ENCODE peak calls at places on chromosomes 5 and 9, in seven cellular contexts. U is aorta; K is upper lobe of right lung; Q is activated CD8-positive, alpha-beta T cell treated with anti-CD3 and anti-CD28 coated beads for 36 hours; D is heart right ventricle; P is lower lobe of right lung; M is activated T-cell treated with anti-CD3 and anti-CD28 coated beads, Interleukin-2, amount 50 U/mL, for 72 hours. V is an unnamed sample.

GRCh38 chr5:133564921-133565565 is 47.3 kb downstream of the FSTL4 start:
- ATAC-seq in D (no peak), Q (no peak), U (no peak), K (no peak), P (no peak), M (peak; percentile 56), V (no peak)

GRCh38 chr5:40384782-40385390 is 294.8 kb upstream of the PTGER4 start:
- ATAC-seq in M (peak; percentile 14), K (peak; percentile 15), D (no peak), Q (no peak), P (peak; percentile 14), U (no peak), V (no peak)

GRCh38 chr5:146213210-146213838 is 9.9 kb downstream of the RBM27 start:
- ATAC-seq in K (no peak), P (no peak), M (no peak), D (no peak), U (no peak), Q (no peak), V (no peak)

GRCh38 chr9:89372230-89372816 is 54.0 kb downstream of the SECISBP2 start:
- ATAC-seq in U (peak; percentile 31), M (peak; percentile 20), K (peak; percentile 4), P (peak; percentile 19), Q (peak; percentile 41), D (no peak), V (no peak)

GRCh38 chr9:72527801-72528195 is 6.4 kb downstream of the TMC1 start:
- ATAC-seq in M (no peak), K (peak; percentile 5), P (peak; percentile 4), U (no peak), Q (no peak), D (no peak), V (no peak)

GRCh38 chr9:116298992-116299391 is 145.4 kb downstream of the PAPPA start:
- ATAC-seq in K (no peak), U (no peak), D (no peak), Q (no peak), M (no peak), P (no peak), V (no peak)

GRCh38 chr5:57405984-57406383 is 76.6 kb downstream of the ACTBL2 start:
- ATAC-seq in D (peak; percentile 18), Q (no peak), M (no peak), K (no peak), P (no peak), U (peak; percentile 49), V (no peak)

GRCh38 chr5:128669803-128670202 is 131.8 kb upstream of the FBN2 start:
- ATAC-seq in D (no peak), U (no peak), P (no peak), M (no peak), Q (no peak), K (no peak), V (no peak)

GRCh38 chr5:157900644-157901043 is 41.7 kb upstream of the CLINT1 start:
- ATAC-seq in Q (no peak), M (no peak), D (no peak), K (no peak), P (no peak), U (no peak), V (no peak)

GRCh38 chr5:150515446-150515845 is 7.5 kb downstream of the NDST1 start:
- ATAC-seq in M (no peak), D (peak; percentile 21), K (no peak), P (no peak), Q (no peak), U (peak; percentile 45), V (peak; percentile 70)